ENCODE peak calls at places on chromosomes 2 and 18, in seven cellular contexts. T is stimulated activated CD8-positive, alpha-beta memory T cell treated with anti-CD3 and anti-CD28 coated beads, Interleukin-7, amount 100 ng/mL, for 1 hour; I is upper lobe of left lung; L is T-helper 2 cell; B is RWPE1; G is activated naive CD4-positive, alpha-beta T cell treated with Interleukin-2 at 50 U/mL for 16 hours; V is naive thymus-derived CD8-positive, alpha-beta T cell. S is an unnamed sample.

GRCh38 chr18:267380-267687 is 513 bp downstream of the THOC1 start:
- DNase-seq in L (no peak), B (peak), T (no peak), G (no peak), V (no peak), I (no peak), S (peak)

GRCh38 chr2:200306969-200307811 is 697 bp downstream of the SPATS2L start:
- DNase-seq in T (no peak), I (peak), B (peak), G (peak), V (no peak), L (no peak), S (peak)

GRCh38 chr2:150357770-150358467 is 129.5 kb downstream of the RND3 start:
- DNase-seq in T (no peak), I (no peak), B (no peak), V (no peak), G (no peak), L (no peak), S (no peak)

GRCh38 chr2:226514895-226515294 is 284.7 kb downstream of the IRS1 start:
- DNase-seq in L (no peak), G (no peak), B (peak), T (no peak), V (no peak), I (no peak), S (no peak)

GRCh38 chr18:45733535-45733934 is 9.6 kb downstream of the SLC14A1 start:
- DNase-seq in B (no peak), V (no peak), L (no peak), T (no peak), I (no peak), G (no peak), S (no peak)

GRCh38 chr2:176163655-176164021 is 6.5 kb downstream of the HOXD3 start:
- DNase-seq in T (no peak), G (no peak), V (no peak), I (no peak), L (no peak), B (no peak), S (no peak)

GRCh38 chr2:233056961-233057605 is 3.1 kb upstream of the INPP5D start:
- DNase-seq in B (no peak), T (no peak), I (no peak), L (no peak), V (no peak), G (no peak), S (no peak)

GRCh38 chr2:121080013-121080772 is 204.8 kb downstream of the TFCP2L1 start:
- DNase-seq in L (peak), B (peak), V (no peak), I (no peak), G (peak), T (peak), S (peak)

GRCh38 chr18:77811510-77811909 is 561.9 kb downstream of the GALR1 start:
- DNase-seq in L (no peak), T (no peak), V (no peak), I (no peak), G (no peak), B (peak), S (peak)

GRCh38 chr2:172461591-172462392 is 34.4 kb downstream of the ITGA6 start:
- DNase-seq in B (peak), T (peak), I (peak), G (peak), V (peak), L (peak), S (no peak)

GRCh38 chr18:34758378-34758948 is 48.4 kb downstream of the DTNA start:
- DNase-seq in I (no peak), T (no peak), L (no peak), B (no peak), V (no peak), G (no peak), S (no peak)

GRCh38 chr2:27509326-27509725 is 12.7 kb downstream of the GCKR start:
- DNase-seq in G (no peak), V (no peak), T (no peak), B (no peak), I (no peak), L (no peak), S (no peak)

GRCh38 chr2:239780236-239780997 is 244.7 kb downstream of the NDUFA10 start:
- DNase-seq in T (no peak), B (no peak), G (no peak), I (peak), L (no peak), V (no peak), S (no peak)

GRCh38 chr2:86000938-86001312 is 104.8 kb downstream of the POLR1A start:
- DNase-seq in I (no peak), T (no peak), B (no peak), V (no peak), L (no peak), G (no peak), S (no peak)

GRCh38 chr2:39642054-39642742 is 23.5 kb upstream of the TMEM178A start:
- DNase-seq in I (no peak), B (peak), L (no peak), V (no peak), T (no peak), G (no peak), S (no peak)

GRCh38 chr2:122692400-122693083 is 937.1 kb downstream of the TSN start:
- DNase-seq in B (no peak), G (no peak), I (no peak), L (no peak), V (no peak), T (no peak), S (no peak)

GRCh38 chr2:120289221-120289906 is 36.7 kb downstream of the RALB start:
- DNase-seq in G (no peak), I (no peak), V (no peak), B (no peak), T (no peak), L (no peak), S (no peak)

GRCh38 chr2:97735161-97735561 is 21.8 kb downstream of the ZAP70 start:
- DNase-seq in G (no peak), V (no peak), I (peak), T (no peak), L (no peak), B (no peak), S (no peak)

GRCh38 chr2:122023059-122023879 is 267.8 kb downstream of the TSN start:
- DNase-seq in L (no peak), I (no peak), G (no peak), V (no peak), B (no peak), T (no peak), S (no peak)

GRCh38 chr2:238925281-238925680 is 77.4 kb downstream of the TWIST2 start:
- DNase-seq in T (no peak), B (no peak), V (no peak), I (no peak), L (no peak), G (no peak), S (no peak)

GRCh38 chr2:206836722-206837121 is 71.3 kb downstream of the FASTKD2 start:
- DNase-seq in T (no peak), V (no peak), L (no peak), I (no peak), G (no peak), B (no peak), S (no peak)

GRCh38 chr2:63980794-63981193 is 38.4 kb downstream of the VPS54 start:
- DNase-seq in V (no peak), B (no peak), L (no peak), I (no peak), G (no peak), T (no peak), S (no peak)

GRCh38 chr2:65800998-65801397 is 368.6 kb upstream of the SPRED2 start:
- DNase-seq in T (no peak), V (no peak), B (no peak), L (no peak), I (no peak), G (no peak), S (peak)

GRCh38 chr2:100852999-100853908 is 33.3 kb downstream of the NPAS2 start:
- DNase-seq in V (no peak), T (no peak), B (no peak), I (no peak), L (no peak), G (no peak), S (no peak)

GRCh38 chr2:47313141-47313691 is 89.7 kb upstream of the MSH2 start:
- DNase-seq in V (no peak), I (no peak), L (no peak), T (no peak), G (no peak), B (peak), S (no peak)

GRCh38 chr18:25050605-25051004 is 301.4 kb downstream of the ZNF521 start:
- DNase-seq in I (no peak), G (no peak), B (no peak), T (no peak), V (no peak), L (no peak), S (no peak)

GRCh38 chr2:28355521-28356094 is 37.0 kb upstream of the FOSL2 start:
- DNase-seq in L (no peak), V (no peak), T (no peak), G (no peak), I (no peak), B (no peak), S (no peak)

GRCh38 chr18:79558196-79559120 is 121.1 kb upstream of the CTDP1 start:
- DNase-seq in G (no peak), V (no peak), I (peak), T (no peak), L (no peak), B (no peak), S (no peak)

GRCh38 chr2:229947544-229947943 is 25.2 kb downstream of the FBXO36 start:
- DNase-seq in T (no peak), G (no peak), B (no peak), I (no peak), V (no peak), L (no peak), S (no peak)

GRCh38 chr2:11314482-11314881 is 30.0 kb downstream of the ROCK2 start:
- DNase-seq in G (no peak), V (no peak), B (no peak), T (no peak), L (no peak), I (no peak), S (no peak)

GRCh38 chr2:235264121-235264493 is 229.7 kb upstream of the AGAP1 start:
- DNase-seq in I (no peak), G (no peak), B (no peak), L (no peak), T (no peak), V (no peak), S (peak)

GRCh38 chr2:192585418-192585817 is 390.7 kb upstream of the TMEFF2 start:
- DNase-seq in B (no peak), G (no peak), L (no peak), I (no peak), V (no peak), T (no peak), S (no peak)

GRCh38 chr2:223203971-223204370 is 152.0 kb downstream of the KCNE4 start:
- DNase-seq in L (no peak), V (no peak), I (no peak), G (no peak), B (no peak), T (no peak), S (no peak)

GRCh38 chr2:66839551-66840320 is 404.8 kb downstream of the MEIS1 start:
- DNase-seq in V (no peak), L (no peak), T (no peak), B (peak), I (no peak), G (no peak), S (no peak)

GRCh38 chr2:240962371-240963064 is 35.9 kb upstream of the SNED1 start:
- DNase-seq in T (no peak), V (no peak), I (peak), B (no peak), L (no peak), G (no peak), S (no peak)

GRCh38 chr2:116820986-116821385 is 993.5 kb upstream of the DDX18 start:
- DNase-seq in I (no peak), G (no peak), L (no peak), T (no peak), V (no peak), B (peak), S (no peak)

GRCh38 chr18:59631583-59632181 is 65.5 kb downstream of the CCBE1 start:
- DNase-seq in B (peak), I (no peak), V (no peak), T (no peak), L (no peak), G (no peak), S (peak)

GRCh38 chr2:80737047-80737446 is 432.5 kb upstream of the LRRTM1 start:
- DNase-seq in I (no peak), L (no peak), B (no peak), T (no peak), G (no peak), V (no peak), S (no peak)

GRCh38 chr2:3399829-3400228 is 20.3 kb downstream of the TRAPPC12 start:
- DNase-seq in L (no peak), G (no peak), V (no peak), I (peak), B (no peak), T (no peak), S (no peak)

S was measured in RKO.